ENCODE peak calls at places on chromosomes 4 and X, in four cellular contexts. E is left lung; R is CD8-positive, alpha-beta T cell; Q is tibial artery. I is an unnamed sample. For H3K4me1, the result is how much of the 10 kb centered on the place peaks cover.

GRCh38 chr4:61511716-61512488 is 311.8 kb downstream of the ADGRL3 start:
- DNase-seq in E (no peak), R (no peak), Q (no peak), I (no peak)

GRCh38 chrX:136627381-136627780 is 20.6 kb upstream of the CD40LG start:
- DNase-seq in E (no peak), R (no peak), Q (no peak), I (no peak)

GRCh38 chr4:143531773-143532491 is 18.4 kb downstream of the SMARCA5 start:
- DNase-seq in E (no peak), R (no peak), Q (no peak), I (no peak)

GRCh38 chr4:336893-337142 is 796 bp upstream of the ZNF141 start:
- DNase-seq in E (no peak), R (no peak), Q (no peak), I (no peak)

GRCh38 chr4:113141901-113142346 is 92.5 kb downstream of the ANK2 start:
- DNase-seq in E (no peak), R (no peak), Q (no peak), I (no peak)

GRCh38 chr4:38179690-38180299 is 219.6 kb downstream of the PTTG2 start:
- DNase-seq in E (no peak), R (peak), Q (peak), I (peak)

GRCh38 chr4:123561525-123561924 is 164.9 kb downstream of the SPRY1 start:
- DNase-seq in E (no peak), R (no peak), Q (no peak), I (no peak)

GRCh38 chr4:67875011-67875410 is 8.8 kb downstream of the TMPRSS11D start:
- DNase-seq in E (no peak), R (no peak), Q (no peak), I (no peak)

GRCh38 chr4:104549736-104550135 is 55.0 kb upstream of the CXXC4 start:
- DNase-seq in E (no peak), R (no peak), Q (no peak), I (no peak)

GRCh38 chrX:41384041-41384705 is 50.2 kb downstream of the DDX3X start:
- DNase-seq in E (peak), R (no peak), Q (peak), I (no peak)

GRCh38 chr4:139403457-139403856 is 50.5 kb upstream of the RAB33B start:
- DNase-seq in E (no peak), R (no peak), Q (no peak), I (no peak)

GRCh38 chr4:52984469-52984868 is 122.4 kb downstream of the RASL11B start:
- DNase-seq in E (no peak), R (no peak), Q (no peak), I (no peak)

GRCh38 chrX:109268340-109268739 is 213.5 kb downstream of the GUCY2F start:
- DNase-seq in E (no peak), R (no peak), Q (no peak), I (no peak)

GRCh38 chr4:173167793-173168395 is 717 bp upstream of the GALNT7 start:
- DNase-seq in E (peak), R (no peak), Q (peak), I (peak)

GRCh38 chrX:81121513-81122363 is 80.0 kb downstream of the HMGN5 start:
- DNase-seq in E (peak), R (peak), Q (peak), I (peak)

GRCh38 chrX:38988301-38988700 is 187.0 kb downstream of the MID1IP1 start:
- DNase-seq in E (no peak), R (no peak), Q (no peak), I (no peak)

GRCh38 chr4:99998062-99998880 is 48.2 kb upstream of the H2AZ1 start:
- DNase-seq in E (no peak), R (no peak), Q (no peak), I (no peak)

GRCh38 chr4:37562592-37562991 is 123.6 kb downstream of the RELL1 start:
- DNase-seq in E (no peak), R (no peak), Q (no peak), I (no peak)

GRCh38 chr4:114272226-114272625 is 292.8 kb upstream of the ARSJ start:
- DNase-seq in E (no peak), R (no peak), Q (no peak), I (no peak)

GRCh38 chrX:40849906-40850672 is 114.7 kb upstream of the MED14 start:
- DNase-seq in E (no peak), R (no peak), Q (no peak), I (no peak)

GRCh38 chrX:13091111-13091765 is 46.8 kb upstream of the FAM9C start:
- DNase-seq in E (no peak), R (no peak), Q (no peak), I (no peak)

GRCh38 chr4:185529413-185529812 is 5.9 kb downstream of the PDLIM3 start:
- DNase-seq in E (no peak), R (no peak), Q (no peak), I (no peak)

GRCh38 chr4:169958629-169959028 is 67.6 kb downstream of the MFAP3L start:
- DNase-seq in E (no peak), R (no peak), Q (no peak), I (no peak)

GRCh38 chr4:20512053-20512810 is 188.0 kb upstream of the PACRGL start:
- DNase-seq in E (no peak), R (no peak), Q (no peak), I (no peak)

GRCh38 chr4:117661673-117662072 is 372.6 kb upstream of the NDST3 start:
- DNase-seq in E (no peak), R (no peak), Q (no peak), I (no peak)

GRCh38 chrX:39689374-39690104 is 408.2 kb downstream of the BCOR start:
- DNase-seq in E (no peak), R (no peak), Q (no peak), I (peak)

GRCh38 chr4:181661090-181661489 is 582.1 kb upstream of the TENM3 start:
- DNase-seq in E (no peak), R (no peak), Q (no peak), I (no peak)

GRCh38 chr4:6233943-6234342 is 33.6 kb upstream of the JAKMIP1 start:
- DNase-seq in E (no peak), R (no peak), Q (no peak), I (no peak)

GRCh38 chr4:91631335-91631734 is 672.4 kb upstream of the GRID2 start:
- DNase-seq in E (no peak), R (no peak), Q (no peak), I (no peak)

GRCh38 chrX:124344246-124344645 is 2.1 kb upstream of the SH2D1A start:
- DNase-seq in E (no peak), R (no peak), Q (no peak), I (no peak)

GRCh38 chrX:48045410-48046311 is 25.8 kb downstream of the ZNF630 start:
- DNase-seq in E (no peak), R (no peak), Q (no peak), I (no peak)

GRCh38 chr4:79273918-79274317 is 51.9 kb downstream of the NAA11 start:
- DNase-seq in E (no peak), R (no peak), Q (no peak), I (peak)

GRCh38 chrX:131816551-131817136 is 206.5 kb upstream of the STK26 start:
- DNase-seq in E (no peak), R (peak), Q (no peak), I (no peak)

GRCh38 chr4:109432676-109433075 is 939 bp upstream of the SEC24B start:
- DNase-seq in E (no peak), R (no peak), Q (no peak), I (no peak)

GRCh38 chrX:135505356-135505755 is 15.1 kb upstream of the INTS6L start:
- DNase-seq in E (no peak), R (no peak), Q (no peak), I (no peak)

GRCh38 chr4:141099326-141099725 is 33.9 kb downstream of the RNF150 start:
- DNase-seq in E (no peak), R (no peak), Q (no peak), I (no peak)

GRCh38 chrX:389021-389441 is 2.3 kb upstream of the PPP2R3B start:
- DNase-seq in E (no peak), R (no peak), Q (no peak), I (no peak)

DNA sequence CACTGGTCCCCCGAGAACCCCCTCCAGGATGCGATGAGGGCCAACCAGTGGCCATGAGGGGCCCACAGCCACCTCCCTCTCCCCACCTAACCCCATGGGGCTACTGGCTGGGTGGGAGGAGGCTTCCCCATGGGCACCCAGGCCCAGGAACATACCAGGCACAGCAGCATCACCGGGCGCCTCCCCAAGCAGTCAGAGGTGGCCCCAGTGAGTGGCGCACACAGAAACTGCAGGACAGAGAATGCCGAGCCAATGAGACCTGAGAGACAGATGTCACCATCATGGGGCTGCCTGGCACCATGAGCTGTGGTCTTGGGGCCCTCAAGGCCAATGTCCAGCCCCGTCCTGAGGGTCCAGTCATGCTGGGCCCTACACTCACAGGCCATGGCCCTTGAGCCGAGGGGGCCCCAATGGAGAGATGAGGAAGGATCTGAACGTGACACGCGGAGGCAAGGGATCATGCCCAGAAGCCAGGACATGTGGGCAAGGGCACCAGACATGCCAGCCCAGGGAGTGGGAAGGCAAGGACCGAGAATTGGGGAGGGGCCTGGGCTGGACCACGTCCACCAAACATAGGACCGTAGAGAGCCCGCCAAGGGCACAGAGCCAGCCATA is 30.1 kb downstream of the NOP14 start:
- DNase-seq in E (no peak), R (no peak), Q (peak), I (no peak)
- H3K4me1 ChIP-seq in E (under half), R (half or more), Q (under half), I (under half)

GRCh38 chr4:24477919-24478318 is 106.4 kb downstream of the DHX15 start:
- DNase-seq in E (no peak), R (no peak), Q (no peak), I (no peak)

GRCh38 chr4:24473309-24473721 is 111.0 kb downstream of the DHX15 start:
- DNase-seq in E (no peak), R (no peak), Q (no peak), I (no peak)

GRCh38 chr4:24475756-24476155 is 108.6 kb downstream of the DHX15 start:
- DNase-seq in E (no peak), R (no peak), Q (no peak), I (no peak)

GRCh38 chr4:24472514-24473308 is 111.6 kb downstream of the DHX15 start:
- DNase-seq in E (peak), R (peak), Q (peak), I (peak)

GRCh38 chr4:24476209-24476781 is 108.1 kb downstream of the DHX15 start:
- DNase-seq in E (no peak), R (no peak), Q (no peak), I (no peak)
- TF ChIP-seq CTCF in E (peak), R (peak), Q (peak), I (peak)

DNA sequence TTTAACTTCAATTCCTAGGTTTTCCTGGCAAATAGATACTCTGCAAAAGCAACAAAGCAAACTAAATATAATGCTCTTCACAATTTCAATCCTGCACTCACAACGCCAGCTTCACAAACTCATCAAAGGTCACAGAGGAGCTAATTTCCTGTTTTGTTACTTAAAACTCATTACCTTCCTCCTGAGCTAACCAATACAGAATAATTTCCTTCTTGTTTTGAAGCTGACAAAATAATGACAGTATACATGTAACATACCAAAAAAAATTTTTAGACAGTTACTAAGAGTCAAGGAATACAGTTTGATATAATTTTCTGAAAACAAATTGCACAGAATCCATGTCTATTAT is 17.9 kb downstream of the CNOT6L start:
- DNase-seq in E (no peak), R (no peak), Q (no peak), I (no peak)
- H3K4me3 ChIP-seq in E (no peak), R (peak), Q (no peak), I (no peak)

DNA sequence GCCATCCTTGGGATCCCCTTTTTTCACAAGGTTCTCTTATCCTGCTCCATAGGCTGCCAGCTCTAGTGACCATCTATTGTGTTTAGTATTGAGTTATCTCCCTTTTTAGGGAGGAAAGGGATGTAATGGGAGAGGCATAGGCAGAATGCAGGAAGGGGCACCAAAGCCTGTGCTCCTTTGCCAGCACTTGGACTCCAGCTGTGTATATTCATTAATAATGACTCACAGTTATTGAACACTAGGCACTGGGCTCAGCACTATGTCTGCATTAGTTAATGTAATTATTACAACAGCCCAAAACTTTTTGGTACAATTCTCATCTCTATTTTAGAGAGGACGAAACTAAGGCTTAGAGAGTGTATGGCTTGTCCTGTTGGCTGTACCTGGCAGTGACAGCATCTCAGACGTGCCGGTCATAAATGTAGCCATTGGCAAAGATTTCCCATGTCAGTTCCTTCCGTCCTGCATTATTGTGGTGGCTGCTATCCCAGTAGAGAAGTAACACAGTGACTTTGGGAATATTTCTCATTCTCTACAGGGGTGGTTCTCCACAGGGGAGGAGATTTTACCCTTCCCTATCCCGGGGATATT is 90.3 kb downstream of the AFF1 start:
- DNase-seq in E (no peak), R (no peak), Q (no peak), I (no peak)
- H3K4me1 ChIP-seq in E (under half), R (under half), Q (half or more), I (under half)

I was measured in BE2C.